ENCODE peak calls at places on chromosomes 3 and 15, in six cellular contexts. One of them, this sample, is unnamed. For H3K4me1, the result is how much of the 10 kb centered on the place peaks cover.

GRCh38 chr15:41979493-41980266 is 7.3 kb upstream of the EHD4 start:
- DNase-seq in MM.1S: no peak
- DNase-seq in pancreas: no peak
- DNase-seq in PC-3: peak
- DNase-seq in ascending aorta: no peak
- DNase-seq in BE2C: no peak
- DNase-seq in this sample: no peak

GRCh38 chr3:182136008-182136910 is 424.5 kb downstream of the SOX2 start:
- DNase-seq in MM.1S: no peak
- DNase-seq in pancreas: no peak
- DNase-seq in PC-3: no peak
- DNase-seq in ascending aorta: no peak
- DNase-seq in BE2C: no peak
- DNase-seq in this sample: no peak

GRCh38 chr15:88900309-88900981 is 5.1 kb upstream of the HAPLN3 start:
- DNase-seq in MM.1S: no peak
- DNase-seq in pancreas: no peak
- DNase-seq in PC-3: peak
- DNase-seq in ascending aorta: no peak
- DNase-seq in BE2C: no peak
- DNase-seq in this sample: peak

GRCh38 chr3:131283862-131284261 is 97.7 kb upstream of the NUDT16 start:
- DNase-seq in MM.1S: no peak
- DNase-seq in pancreas: peak
- DNase-seq in PC-3: no peak
- DNase-seq in ascending aorta: no peak
- DNase-seq in BE2C: no peak
- DNase-seq in this sample: no peak

GRCh38 chr15:50876989-50877360 is 31.5 kb upstream of the AP4E1 start:
- DNase-seq in MM.1S: peak
- DNase-seq in pancreas: peak
- DNase-seq in PC-3: peak
- DNase-seq in ascending aorta: peak
- DNase-seq in BE2C: peak
- DNase-seq in this sample: no peak

GRCh38 chr3:97265237-97266005 is 451.0 kb downstream of the EPHA6 start:
- DNase-seq in MM.1S: no peak
- DNase-seq in pancreas: no peak
- DNase-seq in PC-3: no peak
- DNase-seq in ascending aorta: no peak
- DNase-seq in BE2C: no peak
- DNase-seq in this sample: no peak

GRCh38 chr15:23736291-23736690 is 49.2 kb upstream of the NDN start:
- DNase-seq in MM.1S: no peak
- DNase-seq in pancreas: no peak
- DNase-seq in PC-3: no peak
- DNase-seq in ascending aorta: no peak
- DNase-seq in BE2C: no peak
- DNase-seq in this sample: no peak

GRCh38 chr3:193791041-193792032 is 198.3 kb downstream of the OPA1 start:
- DNase-seq in MM.1S: no peak
- DNase-seq in pancreas: no peak
- DNase-seq in PC-3: peak
- DNase-seq in ascending aorta: no peak
- DNase-seq in BE2C: no peak
- DNase-seq in this sample: no peak

GRCh38 chr3:115615001-115615447 is 8.3 kb upstream of the GAP43 start:
- DNase-seq in MM.1S: no peak
- DNase-seq in pancreas: no peak
- DNase-seq in PC-3: peak
- DNase-seq in ascending aorta: no peak
- DNase-seq in BE2C: no peak
- DNase-seq in this sample: no peak

GRCh38 chr3:55485208-55485791 is 1.8 kb downstream of the WNT5A start:
- DNase-seq in MM.1S: peak
- DNase-seq in pancreas: peak
- DNase-seq in PC-3: peak
- DNase-seq in ascending aorta: no peak
- DNase-seq in BE2C: peak
- DNase-seq in this sample: peak

GRCh38 chr15:87354661-87355410 is 901.7 kb downstream of the NTRK3 start:
- DNase-seq in MM.1S: no peak
- DNase-seq in pancreas: no peak
- DNase-seq in PC-3: peak
- DNase-seq in ascending aorta: no peak
- DNase-seq in BE2C: no peak
- DNase-seq in this sample: no peak

GRCh38 chr3:8453153-8453552 is 48.5 kb upstream of the LMCD1 start:
- DNase-seq in MM.1S: no peak
- DNase-seq in pancreas: no peak
- DNase-seq in PC-3: no peak
- DNase-seq in ascending aorta: no peak
- DNase-seq in BE2C: no peak
- DNase-seq in this sample: no peak

GRCh38 chr3:9727041-9727595 is 4.4 kb upstream of the BRPF1 start:
- DNase-seq in MM.1S: peak
- DNase-seq in pancreas: no peak
- DNase-seq in PC-3: no peak
- DNase-seq in ascending aorta: no peak
- DNase-seq in BE2C: peak
- DNase-seq in this sample: no peak

GRCh38 chr3:38583688-38584087 is 65.8 kb downstream of the SCN5A start:
- DNase-seq in MM.1S: no peak
- DNase-seq in pancreas: no peak
- DNase-seq in PC-3: no peak
- DNase-seq in ascending aorta: no peak
- DNase-seq in BE2C: no peak
- DNase-seq in this sample: no peak

GRCh38 chr15:27119695-27120266 is 148.8 kb downstream of the GABRG3 start:
- DNase-seq in MM.1S: no peak
- DNase-seq in pancreas: no peak
- DNase-seq in PC-3: no peak
- DNase-seq in ascending aorta: no peak
- DNase-seq in BE2C: no peak
- DNase-seq in this sample: no peak

GRCh38 chr3:59818033-59818936 is 768.5 kb upstream of the CFAP20DC start:
- DNase-seq in MM.1S: no peak
- DNase-seq in pancreas: peak
- DNase-seq in PC-3: peak
- DNase-seq in ascending aorta: peak
- DNase-seq in BE2C: no peak
- DNase-seq in this sample: peak

GRCh38 chr15:68384451-68385239 is 47.3 kb downstream of the ITGA11 start:
- DNase-seq in MM.1S: no peak
- DNase-seq in pancreas: no peak
- DNase-seq in PC-3: peak
- DNase-seq in ascending aorta: no peak
- DNase-seq in BE2C: peak
- DNase-seq in this sample: no peak
- H3K4me1 ChIP-seq in MM.1S: under half
- H3K4me1 ChIP-seq in pancreas: under half
- H3K4me1 ChIP-seq in PC-3: under half
- H3K4me1 ChIP-seq in ascending aorta: under half
- H3K4me1 ChIP-seq in BE2C: under half
- H3K4me1 ChIP-seq in this sample: under half

GRCh38 chr3:25511972-25512721 is 84.1 kb downstream of the RARB start:
- DNase-seq in MM.1S: no peak
- DNase-seq in pancreas: no peak
- DNase-seq in PC-3: no peak
- DNase-seq in ascending aorta: no peak
- DNase-seq in BE2C: no peak
- DNase-seq in this sample: no peak
- TF ChIP-seq CTCF in MM.1S: no peak
- TF ChIP-seq CTCF in pancreas: no peak
- TF ChIP-seq CTCF in PC-3: no peak
- TF ChIP-seq CTCF in ascending aorta: no peak
- TF ChIP-seq CTCF in BE2C: no peak
- TF ChIP-seq CTCF in this sample: no peak

DNA sequence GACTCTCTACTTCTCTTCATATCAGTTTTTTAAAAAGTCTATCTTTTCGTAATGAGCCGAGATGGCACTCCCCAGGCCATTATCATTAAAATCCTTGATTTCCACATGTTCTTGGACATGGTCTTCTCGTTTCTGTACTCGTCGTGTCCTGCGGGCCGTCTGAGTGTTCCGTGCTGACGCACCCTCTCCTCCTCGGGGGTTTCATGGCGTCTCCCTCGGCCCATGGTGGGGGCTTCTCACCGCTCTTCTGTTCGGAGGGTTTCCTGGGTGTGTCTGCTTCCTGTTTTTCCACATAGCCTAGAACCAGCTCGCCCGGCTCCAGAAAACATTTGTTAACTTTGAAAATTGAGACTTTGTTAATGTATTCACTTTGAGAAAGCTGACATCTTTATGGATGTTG is 92.7 kb downstream of the VGLL4 start:
- DNase-seq in MM.1S: no peak
- DNase-seq in pancreas: no peak
- DNase-seq in PC-3: no peak
- DNase-seq in ascending aorta: no peak
- DNase-seq in BE2C: no peak
- DNase-seq in this sample: no peak
- H3K4me3 ChIP-seq in MM.1S: no peak
- H3K4me3 ChIP-seq in pancreas: no peak
- H3K4me3 ChIP-seq in PC-3: no peak
- H3K4me3 ChIP-seq in ascending aorta: no peak
- H3K4me3 ChIP-seq in BE2C: no peak
- H3K4me3 ChIP-seq in this sample: no peak

GRCh38 chr3:71065764-71066013 is 517.8 kb downstream of the FOXP1 start:
- DNase-seq in MM.1S: no peak
- DNase-seq in pancreas: no peak
- DNase-seq in PC-3: no peak
- DNase-seq in ascending aorta: no peak
- DNase-seq in BE2C: no peak
- DNase-seq in this sample: no peak

GRCh38 chr3:71067977-71068376 is 515.6 kb downstream of the FOXP1 start:
- DNase-seq in MM.1S: peak
- DNase-seq in pancreas: no peak
- DNase-seq in PC-3: no peak
- DNase-seq in ascending aorta: no peak
- DNase-seq in BE2C: no peak
- DNase-seq in this sample: no peak

GRCh38 chr3:71064976-71065763 is 518.4 kb downstream of the FOXP1 start:
- DNase-seq in MM.1S: peak
- DNase-seq in pancreas: peak
- DNase-seq in PC-3: peak
- DNase-seq in ascending aorta: no peak
- DNase-seq in BE2C: peak
- DNase-seq in this sample: peak

GRCh38 chr3:71066356-71066755 is 517.2 kb downstream of the FOXP1 start:
- DNase-seq in MM.1S: no peak
- DNase-seq in pancreas: peak
- DNase-seq in PC-3: peak
- DNase-seq in ascending aorta: no peak
- DNase-seq in BE2C: no peak
- DNase-seq in this sample: peak

GRCh38 chr3:71066849-71067261 is 516.7 kb downstream of the FOXP1 start:
- DNase-seq in MM.1S: no peak
- DNase-seq in pancreas: peak
- DNase-seq in PC-3: peak
- DNase-seq in ascending aorta: no peak
- DNase-seq in BE2C: no peak
- DNase-seq in this sample: no peak
- H3K4me1 ChIP-seq in MM.1S: under half
- H3K4me1 ChIP-seq in pancreas: under half
- H3K4me1 ChIP-seq in PC-3: under half
- H3K4me1 ChIP-seq in ascending aorta: under half
- H3K4me1 ChIP-seq in BE2C: under half
- H3K4me1 ChIP-seq in this sample: under half

DNA sequence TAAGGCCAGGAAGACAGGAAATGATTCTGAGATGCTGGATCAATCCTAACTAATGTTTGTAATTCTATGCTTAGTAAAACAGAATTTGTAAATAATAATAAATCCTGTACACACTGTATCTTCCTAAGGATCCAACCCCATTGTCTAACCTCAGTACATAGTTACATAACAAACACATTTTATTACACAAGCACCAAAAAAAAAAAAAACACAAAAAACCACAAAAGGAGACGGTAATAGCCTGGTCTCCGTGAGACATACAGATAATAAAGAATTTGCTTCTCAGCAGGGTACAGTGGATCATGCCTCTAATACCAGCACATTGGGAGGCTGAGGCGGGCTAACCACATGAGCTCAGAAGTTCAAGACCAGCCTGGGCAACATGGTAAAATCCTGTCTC is 558.8 kb downstream of the MAGI1 start:
- DNase-seq in MM.1S: no peak
- DNase-seq in pancreas: no peak
- DNase-seq in PC-3: no peak
- DNase-seq in ascending aorta: no peak
- DNase-seq in BE2C: no peak
- DNase-seq in this sample: no peak
- TF ChIP-seq CTCF in MM.1S: no peak
- TF ChIP-seq CTCF in pancreas: no peak
- TF ChIP-seq CTCF in PC-3: no peak
- TF ChIP-seq CTCF in ascending aorta: no peak
- TF ChIP-seq CTCF in BE2C: no peak
- TF ChIP-seq CTCF in this sample: no peak

GRCh38 chr3:140845878-140846277 is 95.8 kb upstream of the SLC25A36 start:
- DNase-seq in MM.1S: peak
- DNase-seq in pancreas: no peak
- DNase-seq in PC-3: no peak
- DNase-seq in ascending aorta: no peak
- DNase-seq in BE2C: no peak
- DNase-seq in this sample: no peak

GRCh38 chr3:140848675-140849074 is 93.0 kb upstream of the SLC25A36 start:
- DNase-seq in MM.1S: no peak
- DNase-seq in pancreas: no peak
- DNase-seq in PC-3: no peak
- DNase-seq in ascending aorta: no peak
- DNase-seq in BE2C: no peak
- DNase-seq in this sample: no peak

GRCh38 chr3:140843656-140844055 is 98.0 kb upstream of the SLC25A36 start:
- DNase-seq in MM.1S: peak
- DNase-seq in pancreas: no peak
- DNase-seq in PC-3: no peak
- DNase-seq in ascending aorta: no peak
- DNase-seq in BE2C: no peak
- DNase-seq in this sample: no peak

GRCh38 chr3:140844072-140844471 is 97.6 kb upstream of the SLC25A36 start:
- DNase-seq in MM.1S: no peak
- DNase-seq in pancreas: no peak
- DNase-seq in PC-3: no peak
- DNase-seq in ascending aorta: no peak
- DNase-seq in BE2C: no peak
- DNase-seq in this sample: no peak

DNA sequence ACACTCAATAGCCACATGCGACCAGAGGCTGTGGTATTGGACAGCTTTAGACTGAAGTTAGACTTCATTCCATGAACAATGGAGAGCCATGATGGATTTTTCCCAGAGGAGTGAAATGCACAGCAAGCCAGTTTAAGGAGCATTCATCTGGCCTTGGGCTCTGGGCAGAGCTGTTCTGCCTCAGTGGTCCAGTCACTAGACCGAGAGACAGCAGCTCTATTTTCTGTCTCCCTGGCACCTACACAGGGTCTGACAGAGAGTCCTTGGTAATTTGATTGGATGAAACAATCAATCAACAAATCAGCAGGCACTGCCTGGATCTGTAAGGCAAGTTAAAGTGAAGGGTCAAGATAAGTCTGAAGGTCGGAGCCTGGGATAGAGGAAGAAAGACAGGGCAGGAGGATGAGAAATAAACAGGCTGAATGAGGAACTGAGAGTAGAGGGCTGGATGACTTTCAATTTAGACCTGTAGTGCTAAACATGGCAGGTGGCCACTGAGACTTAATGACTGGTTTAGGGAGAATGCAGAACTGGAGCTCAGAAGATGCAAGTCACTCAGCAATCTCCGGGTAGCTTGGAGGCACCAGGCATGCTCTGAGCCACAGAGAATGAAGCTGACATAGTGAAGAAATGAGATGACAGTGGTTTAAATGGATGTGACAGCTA is 98.5 kb upstream of the SLC25A36 start:
- DNase-seq in MM.1S: peak
- DNase-seq in pancreas: no peak
- DNase-seq in PC-3: no peak
- DNase-seq in ascending aorta: no peak
- DNase-seq in BE2C: no peak
- DNase-seq in this sample: no peak
- H3K4me3 ChIP-seq in MM.1S: peak
- H3K4me3 ChIP-seq in pancreas: no peak
- H3K4me3 ChIP-seq in PC-3: no peak
- H3K4me3 ChIP-seq in ascending aorta: no peak
- H3K4me3 ChIP-seq in BE2C: no peak
- H3K4me3 ChIP-seq in this sample: no peak

This sample was measured in mucosa of descending colon.